ENCODE peak calls at places on chromosome 9, in nine cellular contexts. I is left ventricle myocardium inferior, C is lower lobe of right lung, J is PC-9, D is body of pancreas, A is adrenal gland, V is cardiac muscle cell, K is right cardiac atrium, T is heart left ventricle. S is an unnamed sample.
A peak's percentile ranks its signal among the peaks of the same experiment; 100 is the strongest.

GRCh38 chr9:92563701-92564100 is 27.9 kb upstream of the ECM2 start:
- DNase-seq in C (no peak), V (peak; percentile 15), I (no peak), D (no peak), K (no peak), J (no peak), A (no peak), T (no peak), S (no peak)

GRCh38 chr9:78054180-78054579 is 22.6 kb upstream of the GNAQ start:
- DNase-seq in K (no peak), J (peak; percentile 11), V (no peak), T (no peak), A (no peak), C (no peak), I (no peak), D (no peak), S (no peak)

GRCh38 chr9:116975119-116975518 is 288.0 kb downstream of the TRIM32 start:
- DNase-seq in J (no peak), T (no peak), D (no peak), I (no peak), V (no peak), A (no peak), K (no peak), C (no peak), S (no peak)

GRCh38 chr9:36034234-36034633 is 2.5 kb upstream of the RECK start:
- DNase-seq in T (no peak), I (no peak), V (no peak), J (no peak), A (no peak), D (no peak), K (no peak), C (no peak), S (no peak)

GRCh38 chr9:17063535-17064135 is 71.2 kb upstream of the CNTLN start:
- DNase-seq in V (peak; percentile 77), J (peak; percentile 0), K (no peak), C (no peak), A (peak; percentile 16), I (no peak), D (peak; percentile 33), T (no peak), S (no peak)

GRCh38 chr9:97555164-97555563 is 53.7 kb downstream of the TMOD1 start:
- DNase-seq in A (peak; percentile 56), V (peak; percentile 91), K (peak; percentile 92), J (no peak), T (peak; percentile 81), D (no peak), C (no peak), I (peak; percentile 71), S (peak; percentile 92)

GRCh38 chr9:37325778-37326177 is 96.7 kb upstream of the GRHPR start:
- DNase-seq in K (no peak), T (no peak), A (no peak), I (no peak), C (no peak), D (peak; percentile 11), V (peak; percentile 45), J (no peak), S (no peak)

GRCh38 chr9:11931109-11931508 is 762.1 kb upstream of the TYRP1 start:
- DNase-seq in A (no peak), V (peak; percentile 6), K (no peak), J (no peak), C (no peak), I (no peak), T (no peak), D (no peak), S (no peak)

GRCh38 chr9:4530375-4530774 is 40.1 kb downstream of the SLC1A1 start:
- DNase-seq in J (peak; percentile 38), T (no peak), A (no peak), D (no peak), K (no peak), V (peak; percentile 25), C (no peak), I (no peak), S (no peak)

GRCh38 chr9:16689352-16689938 is 181.0 kb downstream of the BNC2 start:
- DNase-seq in I (peak; percentile 44), D (peak; percentile 11), C (no peak), V (peak; percentile 32), A (peak; percentile 77), J (no peak), K (peak; percentile 59), T (peak; percentile 49), S (peak; percentile 38)

GRCh38 chr9:78559449-78559885 is 262.5 kb downstream of the PSAT1 start:
- DNase-seq in A (no peak), C (no peak), V (peak; percentile 30), I (no peak), T (no peak), K (no peak), D (no peak), J (no peak), S (no peak)

GRCh38 chr9:78130004-78130403 is 98.4 kb upstream of the GNAQ start:
- DNase-seq in V (peak; percentile 50), D (peak; percentile 11), J (no peak), K (peak; percentile 30), C (peak; percentile 57), I (no peak), A (no peak), T (no peak), S (peak; percentile 83)

GRCh38 chr9:14320272-14321245 is 6.6 kb upstream of the NFIB start:
- DNase-seq in I (peak; percentile 47), J (no peak), K (peak; percentile 46), D (peak; percentile 33), T (peak; percentile 61), C (no peak), A (no peak), V (peak; percentile 97), S (no peak)

GRCh38 chr9:91245432-91246313 is 116.0 kb downstream of the AUH start:
- DNase-seq in J (peak; percentile 19), C (no peak), V (peak; percentile 36), T (no peak), I (no peak), A (no peak), D (no peak), K (no peak), S (no peak)

GRCh38 chr9:68668127-68668526 is 36.9 kb upstream of the PIP5K1B start:
- DNase-seq in T (no peak), C (no peak), A (no peak), J (no peak), V (no peak), I (no peak), K (no peak), D (no peak), S (no peak)

GRCh38 chr9:113999256-114000062 is 78.6 kb downstream of the AMBP start:
- DNase-seq in A (no peak), C (no peak), T (no peak), V (no peak), K (no peak), D (no peak), J (no peak), I (no peak), S (no peak)

GRCh38 chr9:121331549-121331948 is 38.5 kb downstream of the STOM start:
- DNase-seq in I (no peak), V (no peak), T (no peak), A (no peak), D (no peak), K (peak; percentile 18), C (no peak), J (no peak), S (no peak)

GRCh38 chr9:97895695-97896332 is 26.5 kb downstream of the TRMO start:
- DNase-seq in I (no peak), J (no peak), T (no peak), A (no peak), V (peak; percentile 40), K (no peak), D (no peak), C (no peak), S (no peak)

DNA sequence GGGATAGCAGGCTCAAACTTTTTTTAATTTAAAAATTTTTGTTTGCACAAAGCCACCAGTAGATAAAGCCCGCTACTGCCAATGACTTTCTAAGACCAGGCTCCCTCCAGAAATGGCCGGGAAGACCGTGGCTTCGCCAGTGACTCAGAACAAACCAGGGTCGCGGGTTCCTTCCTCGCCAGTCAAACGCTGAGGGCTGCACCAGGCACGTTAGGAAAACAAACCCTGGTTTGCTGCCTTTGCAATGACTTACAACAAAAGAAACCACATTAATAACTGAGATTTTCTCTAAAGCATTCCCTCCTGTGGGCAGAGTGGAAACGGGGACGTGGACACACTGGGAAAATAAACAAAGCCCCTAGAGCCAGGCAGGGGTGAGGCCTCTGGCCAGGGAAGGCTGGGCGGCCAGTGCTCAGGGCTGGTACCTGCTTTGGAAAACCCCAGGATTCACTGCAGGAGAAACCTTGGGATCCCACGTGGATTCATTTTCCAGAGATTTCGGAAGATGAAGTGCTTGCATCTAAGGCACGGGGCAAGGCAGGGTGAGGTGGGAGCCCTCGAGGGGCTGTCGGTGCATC is 3.8 kb downstream of the PRRX2 start:
- DNase-seq in D (no peak), V (peak; percentile 7), I (no peak), A (peak; percentile 49), K (no peak), T (no peak), C (no peak), J (no peak), S (peak; percentile 76)
- H3K4me3 ChIP-seq in D (no peak overlapping the region), V (no peak overlapping the region), I (no peak overlapping the region), A (no peak overlapping the region), K (no peak overlapping the region), T (no peak overlapping the region), C (no peak overlapping the region), J (no peak overlapping the region), S (no peak overlapping the region)

GRCh38 chr9:86975571-86975970 is 28.3 kb upstream of the GAS1 start:
- DNase-seq in A (no peak), K (no peak), D (no peak), J (no peak), I (no peak), C (no peak), V (peak; percentile 70), T (no peak), S (no peak)
- H3K4me1 ChIP-seq in A (no peaks in the 10 kb centered on the region), K (peaks cover 1% of the 10 kb centered on the region), D (no peaks in the 10 kb centered on the region), J (no peaks in the 10 kb centered on the region), I (peaks cover 3% of the 10 kb centered on the region), C (no peaks in the 10 kb centered on the region), V (no peaks in the 10 kb centered on the region), T (no peaks in the 10 kb centered on the region), S (no peaks in the 10 kb centered on the region)

GRCh38 chr9:137088121-137088520 is 1.3 kb downstream of the MAN1B1 start:
- DNase-seq in I (no peak), K (no peak), A (no peak), J (no peak), V (no peak), C (no peak), D (no peak), T (no peak), S (no peak)
- H3K4me3 ChIP-seq in I (peak overlapping the region; percentile 89), K (no peak overlapping the region), A (no peak overlapping the region), J (peak overlapping the region; percentile 74), V (no peak overlapping the region), C (no peak overlapping the region), D (no peak overlapping the region), T (peak overlapping the region; percentile 94), S (no peak overlapping the region)

DNA sequence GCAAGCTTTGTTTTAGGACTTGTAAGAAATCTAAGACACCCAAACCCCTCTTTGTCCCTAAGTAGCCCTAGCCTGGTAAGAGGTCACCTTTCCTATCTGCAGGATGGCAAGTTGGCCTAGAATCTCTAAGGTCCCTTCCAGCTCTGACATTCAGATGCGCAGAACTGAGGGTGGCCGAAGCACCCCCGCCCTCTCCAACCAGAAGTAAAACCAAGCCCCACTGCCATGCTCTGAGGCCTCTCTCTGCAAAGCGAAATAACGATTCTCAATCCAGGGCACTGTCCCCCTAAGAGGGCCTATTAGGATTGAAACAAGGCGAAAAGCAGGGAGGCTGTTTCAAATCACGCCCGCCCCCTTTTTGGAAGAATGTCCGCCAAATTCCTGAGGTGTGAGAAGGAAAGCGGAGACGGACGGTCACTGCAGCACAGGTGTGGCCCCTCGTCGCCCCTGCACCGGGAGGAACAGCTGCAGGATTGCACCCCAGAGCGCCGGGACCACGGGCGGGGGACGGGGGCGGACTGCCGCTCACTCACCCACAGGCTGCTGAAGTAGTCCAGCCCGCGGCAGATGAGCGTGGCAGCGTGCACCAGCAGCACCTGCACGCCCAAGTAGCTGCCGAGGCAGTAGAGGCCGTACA is 827 bp downstream of the TMEM245 start:
- DNase-seq in K (no peak), A (peak; percentile 34), I (no peak), T (no peak), D (peak; percentile 20), J (peak; percentile 44), C (no peak), V (peak; percentile 16), S (peak; percentile 66)
- H3K4me1 ChIP-seq in K (peaks cover 4% of the 10 kb centered on the region), A (peaks cover 46% of the 10 kb centered on the region), I (peaks cover 62% of the 10 kb centered on the region), T (peaks cover 50% of the 10 kb centered on the region), D (peaks cover 50% of the 10 kb centered on the region), J (peaks cover 42% of the 10 kb centered on the region), C (peaks cover 47% of the 10 kb centered on the region), V (peaks cover 30% of the 10 kb centered on the region), S (peaks cover 50% of the 10 kb centered on the region)

S was measured in tibial artery.